ENCODE peak calls at places on chromosomes 13 and 19, in four cellular contexts. Y, V, Z and E are unnamed samples.

GRCh38 chr13:110950819-110951570 is 36.1 kb upstream of the ANKRD10 start:
- DNase-seq in Y (no peak), V (no peak), Z (no peak), E (no peak)

GRCh38 chr13:114106991-114107685 is 25.3 kb downstream of the RASA3 start:
- DNase-seq in V (no peak), Z (no peak), Y (peak; percentile 46), E (no peak)

GRCh38 chr19:43524922-43525835 is 1.8 kb downstream of the ETHE1 start:
- DNase-seq in V (peak; percentile 49), Z (peak; percentile 97), Y (peak; percentile 39), E (peak; percentile 47)

GRCh38 chr19:43305642-43306041 is 36.3 kb upstream of the PSG9 start:
- DNase-seq in V (no peak), Z (no peak), Y (no peak), E (no peak)

GRCh38 chr19:39515551-39516191 is 732 bp downstream of the SELENOV start:
- DNase-seq in Y (no peak), V (no peak), Z (no peak), E (no peak)

GRCh38 chr19:29576761-29577661 is 29.1 kb upstream of the POP4 start:
- DNase-seq in Z (no peak), Y (peak; percentile 40), V (no peak), E (no peak)

GRCh38 chr13:76992548-76993001 is 694 bp downstream of the CLN5 start:
- DNase-seq in V (peak; percentile 34), Z (no peak), Y (peak; percentile 45), E (peak; percentile 49)

GRCh38 chr19:19409235-19410030 is 4.0 kb downstream of the GATAD2A start:
- DNase-seq in Z (no peak), V (no peak), Y (no peak), E (no peak)

GRCh38 chr19:5873617-5874199 is 3.4 kb upstream of the FUT5 start:
- DNase-seq in Z (no peak), V (no peak), Y (no peak), E (no peak)

GRCh38 chr13:38417727-38418126 is 68.1 kb downstream of the UFM1 start:
- DNase-seq in Z (no peak), V (no peak), Y (peak; percentile 49), E (no peak)

GRCh38 chr13:82654851-82655517 is 1227.3 kb downstream of the SLITRK1 start:
- DNase-seq in Z (no peak), Y (peak; percentile 91), V (no peak), E (no peak)

GRCh38 chr13:94065741-94066140 is 413.7 kb downstream of the DCT start:
- DNase-seq in V (no peak), Y (no peak), Z (no peak), E (no peak)

GRCh38 chr19:54218259-54218658 is 4.5 kb downstream of the LILRB3 start:
- DNase-seq in Y (no peak), Z (no peak), V (no peak), E (no peak)

GRCh38 chr19:10915511-10916091 is 12.8 kb downstream of the YIPF2 start:
- DNase-seq in Y (peak; percentile 91), Z (no peak), V (no peak), E (no peak)

GRCh38 chr13:112773601-112774447 is 84.0 kb downstream of the ATP11A start:
- DNase-seq in V (no peak), Z (no peak), Y (no peak), E (no peak)

GRCh38 chr19:13120817-13121216 is 2.8 kb downstream of the NACC1 start:
- DNase-seq in Y (no peak), Z (no peak), V (no peak), E (no peak)

GRCh38 chr19:50501568-50502475 is 9.2 kb downstream of the JOSD2 start:
- DNase-seq in Z (no peak), V (no peak), Y (no peak), E (no peak)

GRCh38 chr19:15524781-15525180 is 16.5 kb downstream of the CYP4F22 start:
- DNase-seq in Y (no peak), V (no peak), Z (no peak), E (no peak)

GRCh38 chr13:94073006-94073744 is 406.3 kb downstream of the DCT start:
- DNase-seq in V (no peak), Z (no peak), Y (peak; percentile 77), E (no peak)

GRCh38 chr19:15194938-15195337 is 5.9 kb downstream of the NOTCH3 start:
- DNase-seq in V (no peak), Y (peak; percentile 55), Z (no peak), E (no peak)

GRCh38 chr19:46926201-46927071 is 65.6 kb downstream of the ARHGAP35 start:
- DNase-seq in V (no peak), Y (no peak), Z (no peak), E (no peak)